ENCODE peak calls at places on chromosomes 7 and 10, in eight cellular contexts. H is bronchial epithelial cell; X is thoracic aorta; R is IMR-90; O is sigmoid colon; Y is CD8-positive, alpha-beta T cell; U is WERI-Rb-1; Q is SJSA1. I is an unnamed sample.
A peak's percentile ranks its signal among the peaks of the same experiment; 100 is the strongest.

GRCh38 chr7:157473051-157473569 is 136.3 kb downstream of the DNAJB6 start:
- DNase-seq in H (no peak), X (no peak), R (no peak), O (peak; percentile 21), Y (no peak), U (no peak), Q (no peak), I (no peak)

GRCh38 chr7:112708236-112708635 is 82.0 kb downstream of the TMEM168 start:
- DNase-seq in H (no peak), X (no peak), R (no peak), O (no peak), Y (no peak), U (no peak), Q (no peak), I (peak; percentile 11)

GRCh38 chr10:114664127-114664526 is 6.1 kb upstream of the ABLIM1 start:
- DNase-seq in H (no peak), X (no peak), R (no peak), O (no peak), Y (no peak), U (no peak), Q (no peak), I (no peak)

GRCh38 chr10:27908231-27908630 is 90.6 kb downstream of the ODAD2 start:
- DNase-seq in H (no peak), X (no peak), R (no peak), O (no peak), Y (no peak), U (no peak), Q (no peak), I (no peak)

GRCh38 chr10:58373446-58373834 is 11.8 kb upstream of the TFAM start:
- DNase-seq in H (peak; percentile 73), X (no peak), R (no peak), O (no peak), Y (no peak), U (no peak), Q (no peak), I (no peak)

GRCh38 chr7:148915211-148915610 is 31.1 kb upstream of the EZH2 start:
- DNase-seq in H (no peak), X (no peak), R (no peak), O (no peak), Y (no peak), U (no peak), Q (no peak), I (no peak)

GRCh38 chr10:95655571-95656290 is 780 bp downstream of the ALDH18A1 start:
- DNase-seq in H (peak; percentile 21), X (no peak), R (peak; percentile 50), O (no peak), Y (no peak), U (no peak), Q (no peak), I (peak; percentile 26)

GRCh38 chr7:149458235-149458634 is 2.6 kb downstream of the ZNF777 start:
- DNase-seq in H (no peak), X (no peak), R (no peak), O (no peak), Y (no peak), U (no peak), Q (peak; percentile 65), I (no peak)

GRCh38 chr7:158108646-158109293 is 478.9 kb downstream of the PTPRN2 start:
- DNase-seq in H (no peak), X (no peak), R (no peak), O (no peak), Y (peak; percentile 25), U (no peak), Q (no peak), I (no peak)

GRCh38 chr10:12950583-12951128 is 50.9 kb downstream of the CCDC3 start:
- DNase-seq in H (peak; percentile 82), X (no peak), R (no peak), O (no peak), Y (no peak), U (no peak), Q (no peak), I (no peak)

GRCh38 chr10:3935141-3935540 is 150.1 kb upstream of the KLF6 start:
- DNase-seq in H (peak; percentile 70), X (no peak), R (peak; percentile 79), O (no peak), Y (no peak), U (no peak), Q (peak; percentile 65), I (no peak)

GRCh38 chr10:17454801-17455520 is 566 bp upstream of the ST8SIA6 start:
- DNase-seq in H (no peak), X (no peak), R (no peak), O (no peak), Y (no peak), U (no peak), Q (no peak), I (no peak)

GRCh38 chr10:17453035-17453376 is 1.4 kb downstream of the ST8SIA6 start:
- DNase-seq in H (no peak), X (no peak), R (no peak), O (no peak), Y (no peak), U (no peak), Q (no peak), I (no peak)

GRCh38 chr10:17453377-17454091 is 861 bp downstream of the ST8SIA6 start:
- DNase-seq in H (peak; percentile 39), X (no peak), R (no peak), O (no peak), Y (peak; percentile 65), U (peak; percentile 17), Q (peak; percentile 41), I (peak; percentile 78)

GRCh38 chr10:17456032-17456548 is 1.7 kb upstream of the ST8SIA6 start:
- DNase-seq in H (no peak), X (no peak), R (no peak), O (no peak), Y (no peak), U (no peak), Q (no peak), I (no peak)

DNA sequence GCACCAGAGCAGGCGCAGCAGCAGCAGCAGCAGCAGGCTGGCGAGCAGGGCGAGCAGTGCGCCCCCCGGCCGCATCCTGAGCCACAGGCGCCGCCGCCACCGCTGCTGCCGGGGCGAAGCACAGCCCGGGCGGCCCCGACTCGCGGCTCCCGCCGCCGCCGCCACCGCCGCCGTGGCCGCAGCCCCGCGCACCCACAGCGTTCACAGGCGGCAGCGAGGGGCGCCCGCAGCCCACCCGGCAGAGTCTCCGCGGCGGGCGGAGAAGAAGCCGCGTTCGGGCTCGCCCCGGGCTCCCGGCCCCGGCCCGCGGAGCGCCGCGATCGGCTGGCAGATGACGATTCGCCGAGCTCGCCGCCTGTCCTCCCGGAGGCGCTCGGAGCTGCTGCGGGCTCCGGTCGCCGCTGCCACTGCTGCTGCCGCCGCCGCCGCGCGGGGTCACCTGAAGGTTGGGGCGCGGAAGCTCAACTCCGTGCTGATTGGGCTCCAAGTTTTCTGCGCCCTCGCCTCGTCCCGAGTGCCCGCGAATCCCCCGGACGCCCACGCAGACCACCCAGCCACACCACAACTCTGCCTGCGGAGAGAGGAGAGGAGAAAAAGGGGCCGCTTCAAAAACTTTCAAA is at the start of gene ST8SIA6:
- DNase-seq in H (no peak), X (no peak), R (peak; percentile 47), O (no peak), Y (peak; percentile 72), U (peak; percentile 25), Q (peak; percentile 35), I (peak; percentile 83)
- H3K4me3 ChIP-seq in H (peak within 1 kb of the TSS; percentile 27), X (peak within 1 kb of the TSS; percentile 74), R (peak within 1 kb of the TSS; percentile 52), O (peak within 1 kb of the TSS; percentile 38), Y (peak within 1 kb of the TSS; percentile 65), U (peak within 1 kb of the TSS; percentile 41), Q (peak within 1 kb of the TSS; percentile 52), I (peak within 1 kb of the TSS; percentile 67)

DNA sequence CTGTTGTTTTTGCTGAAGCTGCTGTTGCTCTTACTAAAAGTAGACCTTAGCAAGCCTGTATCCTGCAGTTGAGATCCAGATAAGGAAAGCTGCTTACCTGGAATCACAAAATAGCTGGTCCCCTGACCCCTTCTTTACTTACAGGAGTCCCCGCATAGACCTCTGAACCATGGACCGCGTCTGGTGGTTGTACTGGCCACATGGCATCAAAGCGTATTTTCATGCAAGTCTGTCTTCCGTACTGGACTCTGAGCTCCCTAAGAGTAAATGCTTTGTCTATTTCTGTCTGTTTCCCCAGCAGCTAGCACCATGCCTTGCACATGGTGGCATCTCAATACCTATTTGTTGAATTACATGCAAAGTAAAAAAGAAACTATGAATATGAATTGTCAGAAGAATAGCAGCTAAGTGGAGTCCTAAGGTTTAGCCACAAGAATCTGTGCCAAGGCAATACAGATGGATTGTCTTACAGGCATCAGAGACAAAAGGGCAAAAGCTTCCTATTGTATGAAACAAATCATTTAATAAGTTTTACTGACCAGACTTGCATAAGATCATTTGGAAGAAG is 159.2 kb downstream of the PAXIP1 start:
- DNase-seq in H (no peak), X (no peak), R (no peak), O (no peak), Y (no peak), U (no peak), Q (no peak), I (no peak)
- H3K27me3 ChIP-seq in H (no peaks in the 10 kb centered on the region), X (no peaks in the 10 kb centered on the region), R (no peaks in the 10 kb centered on the region), O (no peaks in the 10 kb centered on the region), Y (no peaks in the 10 kb centered on the region), U (peaks cover 94% of the 10 kb centered on the region), Q (no peaks in the 10 kb centered on the region), I (no peaks in the 10 kb centered on the region)

DNA sequence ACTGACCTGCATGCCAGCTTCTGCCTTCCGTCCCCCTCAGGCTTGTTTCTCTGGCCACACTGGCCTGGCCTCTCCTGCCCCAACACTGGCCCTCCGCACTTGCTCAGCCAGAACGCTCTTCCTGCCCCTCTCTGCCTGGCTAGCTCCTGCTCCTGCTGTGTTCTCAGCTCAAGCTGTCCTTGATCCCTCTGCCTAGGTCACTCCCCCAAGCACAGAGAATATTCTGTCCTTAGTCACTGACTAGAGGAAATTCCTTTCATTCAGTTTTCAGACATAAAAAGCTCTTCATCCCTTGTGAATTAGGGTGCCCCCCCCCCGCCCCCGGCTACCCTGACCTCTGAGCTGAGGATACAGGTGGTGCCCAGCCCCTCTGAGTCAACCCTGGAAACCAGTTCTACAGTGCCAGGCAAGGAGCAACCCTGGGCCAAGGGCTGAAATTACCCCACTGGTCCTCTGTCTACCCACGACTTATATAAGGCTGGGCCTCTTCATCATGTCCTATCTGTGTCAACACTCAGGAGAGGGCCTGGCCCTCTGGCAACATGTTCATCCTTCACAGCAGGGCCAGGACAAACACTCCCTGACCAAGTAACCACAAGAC is 6.6 kb upstream of the SGPL1 start:
- DNase-seq in H (peak; percentile 28), X (no peak), R (no peak), O (no peak), Y (no peak), U (no peak), Q (no peak), I (no peak)
- H3K36me3 ChIP-seq in H (no peaks in the 10 kb centered on the region), X (no peaks in the 10 kb centered on the region), R (no peaks in the 10 kb centered on the region), O (no peaks in the 10 kb centered on the region), Y (no peaks in the 10 kb centered on the region), U (no peaks in the 10 kb centered on the region), Q (no peaks in the 10 kb centered on the region), I (no peaks in the 10 kb centered on the region)

DNA sequence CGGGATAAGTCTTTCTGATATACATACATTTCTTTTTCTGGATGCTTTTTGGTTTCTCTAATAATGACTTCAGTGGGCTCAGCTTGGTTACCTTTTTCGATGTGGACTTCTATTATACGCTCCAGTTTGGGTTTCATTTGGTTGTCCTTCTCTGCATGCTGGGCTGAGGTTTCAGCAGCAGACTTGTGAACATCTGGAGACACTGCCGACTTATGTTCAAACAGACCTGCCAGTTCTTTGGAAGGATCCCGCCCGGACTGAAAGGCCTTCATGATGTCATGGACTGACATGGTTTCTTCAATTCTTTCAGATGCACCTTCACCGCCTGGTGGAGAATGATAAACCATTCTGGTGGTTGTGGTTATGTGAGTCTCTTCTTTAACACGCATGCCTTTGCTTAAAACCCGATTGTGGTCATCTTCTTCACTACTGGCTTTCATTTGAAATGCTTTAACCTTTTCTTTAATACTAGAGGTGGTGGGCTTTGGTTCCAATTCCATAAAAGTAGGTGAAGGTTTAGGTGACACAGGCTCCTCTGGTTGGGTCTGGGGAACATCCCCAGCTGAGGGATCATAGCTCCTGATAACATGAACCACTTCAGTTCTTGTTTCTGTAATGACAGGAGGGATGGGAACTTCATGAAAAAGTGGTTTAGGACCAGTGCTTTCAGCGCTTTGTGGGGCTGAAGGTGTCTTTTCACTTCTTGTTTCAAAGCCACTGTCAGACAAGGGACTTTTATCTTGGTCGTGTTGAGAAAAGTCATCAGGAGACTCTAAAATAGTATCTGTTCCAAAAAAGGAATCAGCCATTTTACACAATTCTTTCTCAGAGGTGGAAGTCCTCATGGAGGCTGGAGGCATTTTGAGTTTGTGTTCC is 167.7 kb upstream of the CCDC6 start:
- DNase-seq in H (no peak), X (no peak), R (no peak), O (no peak), Y (no peak), U (no peak), Q (no peak), I (no peak)
- H3K4me3 ChIP-seq in H (no peak overlapping the region), X (no peak overlapping the region), R (no peak overlapping the region), O (no peak overlapping the region), Y (no peak overlapping the region), U (no peak overlapping the region), Q (no peak overlapping the region), I (no peak overlapping the region)